ENCODE peak calls at places on chromosomes 4 and X, in ten cellular contexts. W is activated T-cell treated with anti-CD3 and anti-CD28 coated beads for 1 hour; Q is anterior cingulate cortex; H is HEK293T; J is neuronal stem cell; C is M059J; G is retina; I is CD4-positive, alpha-beta T cell; O is T-helper 1 cell; K is posterior cingulate gyrus. U is an unnamed sample.

GRCh38 chrX:19602866-19603620 is 87.7 kb upstream of the MAP3K15 start:
- DNase-seq in W (no peak), Q (no peak), H (no peak), J (no peak), C (peak; percentile 90), G (no peak), I (no peak), O (no peak), K (no peak), U (peak; percentile 43)

GRCh38 chr4:107665001-107665400 is 55.0 kb downstream of the PAPSS1 start:
- DNase-seq in W (no peak), Q (no peak), H (no peak), J (no peak), C (peak; percentile 9), G (no peak), I (no peak), O (no peak), K (no peak), U (no peak)

GRCh38 chr4:125091031-125091540 is 223.7 kb upstream of the FAT4 start:
- DNase-seq in W (no peak), Q (no peak), H (no peak), J (no peak), C (no peak), G (no peak), I (no peak), O (no peak), K (no peak), U (no peak)

GRCh38 chr4:69689530-69690111 is 36.6 kb upstream of the UGT2A1 start:
- DNase-seq in W (no peak), Q (no peak), H (peak; percentile 16), J (peak; percentile 15), C (peak; percentile 28), G (no peak), I (no peak), O (no peak), K (no peak), U (peak; percentile 26)

GRCh38 chr4:175066923-175067627 is 148.9 kb downstream of the ADAM29 start:
- DNase-seq in W (no peak), Q (no peak), H (no peak), J (no peak), C (peak; percentile 45), G (no peak), I (no peak), O (no peak), K (no peak), U (no peak)

GRCh38 chrX:75784689-75785491 is at the start of gene MAGEE2:
- DNase-seq in W (no peak), Q (peak; percentile 3), H (no peak), J (no peak), C (no peak), G (peak; percentile 77), I (no peak), O (no peak), K (peak; percentile 20), U (no peak)

GRCh38 chrX:17470136-17470535 is 95.1 kb downstream of the NHS start:
- DNase-seq in W (no peak), Q (no peak), H (no peak), J (no peak), C (peak; percentile 49), G (no peak), I (no peak), O (no peak), K (no peak), U (no peak)

GRCh38 chrX:151634937-151635336 is 60.3 kb upstream of the PRRG3 start:
- DNase-seq in W (no peak), Q (no peak), H (no peak), J (no peak), C (no peak), G (no peak), I (no peak), O (no peak), K (no peak), U (no peak)

GRCh38 chrX:38694394-38694793 is 106.9 kb upstream of the MID1IP1 start:
- DNase-seq in W (no peak), Q (no peak), H (no peak), J (no peak), C (peak; percentile 6), G (no peak), I (no peak), O (no peak), K (no peak), U (no peak)

GRCh38 chrX:150763303-150763797 is 70.2 kb downstream of the MTMR1 start:
- DNase-seq in W (no peak), Q (no peak), H (no peak), J (no peak), C (no peak), G (no peak), I (no peak), O (no peak), K (no peak), U (no peak)

GRCh38 chrX:41122664-41123257 is 37.5 kb downstream of the USP9X start:
- DNase-seq in W (no peak), Q (no peak), H (no peak), J (no peak), C (no peak), G (no peak), I (no peak), O (no peak), K (no peak), U (no peak)

GRCh38 chr4:123659759-123660158 is 263.2 kb downstream of the SPRY1 start:
- DNase-seq in W (no peak), Q (no peak), H (no peak), J (no peak), C (peak; percentile 15), G (no peak), I (no peak), O (no peak), K (no peak), U (peak; percentile 2)

GRCh38 chrX:153519569-153520285 is 2.3 kb downstream of the ATP2B3 start:
- DNase-seq in W (no peak), Q (no peak), H (no peak), J (no peak), C (peak; percentile 63), G (no peak), I (no peak), O (no peak), K (no peak), U (peak; percentile 33)

GRCh38 chr4:98501383-98501782 is 157.0 kb downstream of the TSPAN5 start:
- DNase-seq in W (no peak), Q (no peak), H (no peak), J (no peak), C (peak; percentile 60), G (no peak), I (no peak), O (no peak), K (no peak), U (no peak)

GRCh38 chr4:184818216-184818564 is 7.6 kb downstream of the ACSL1 start:
- DNase-seq in W (no peak), Q (no peak), H (no peak), J (no peak), C (no peak), G (no peak), I (no peak), O (no peak), K (no peak), U (no peak)

GRCh38 chr4:161329852-161330251 is 833.9 kb downstream of the FSTL5 start:
- DNase-seq in W (no peak), Q (no peak), H (no peak), J (no peak), C (no peak), G (no peak), I (no peak), O (no peak), K (no peak), U (no peak)